ENCODE peak calls at places on chromosomes 4 and X, in five cellular contexts. O, C, A, T and S are unnamed samples.
A peak's percentile ranks its signal among the peaks of the same experiment; 100 is the strongest.

GRCh38 chr4:155491336-155492131 is 114.8 kb upstream of the MAP9 start:
- DNase-seq in O (no peak), C (no peak), A (no peak), T (no peak), S (no peak)

GRCh38 chr4:16931906-16932305 is 33.5 kb upstream of the LDB2 start:
- DNase-seq in O (no peak), C (no peak), A (no peak), T (no peak), S (no peak)

GRCh38 chrX:145843196-145843595 is 25.6 kb downstream of the SLITRK2 start:
- DNase-seq in O (no peak), C (no peak), A (no peak), T (no peak), S (no peak)

GRCh38 chr4:150828159-150828558 is 186.9 kb downstream of the LRBA start:
- DNase-seq in O (no peak), C (no peak), A (peak; percentile 72), T (no peak), S (no peak)

GRCh38 chr4:94564252-94564651 is 112.5 kb downstream of the PDLIM5 start:
- DNase-seq in O (no peak), C (no peak), A (no peak), T (no peak), S (no peak)

GRCh38 chrX:42237956-42238355 is 314.6 kb upstream of the CASK start:
- DNase-seq in O (no peak), C (no peak), A (no peak), T (no peak), S (no peak)

GRCh38 chrX:18406531-18407266 is 18.7 kb upstream of the CDKL5 start:
- DNase-seq in O (no peak), C (no peak), A (no peak), T (no peak), S (no peak)

GRCh38 chr4:143382539-143382938 is 45.9 kb downstream of the GAB1 start:
- DNase-seq in O (no peak), C (no peak), A (no peak), T (peak; percentile 74), S (no peak)

GRCh38 chrX:55487143-55487542 is 2.5 kb downstream of the USP51 start:
- DNase-seq in O (no peak), C (no peak), A (no peak), T (no peak), S (no peak)

GRCh38 chr4:151489462-151490203 is 80.7 kb downstream of the FHIP1A start:
- DNase-seq in O (peak; percentile 26), C (no peak), A (no peak), T (no peak), S (no peak)

GRCh38 chr4:164136181-164136616 is 617.7 kb upstream of the SMIM31 start:
- DNase-seq in O (no peak), C (no peak), A (no peak), T (peak; percentile 31), S (peak; percentile 6)